ENCODE peak calls at places on chromosomes 2 and 18, in eight cellular contexts. K, A, T, I, Y, C, W and N are unnamed samples.

GRCh38 chr2:11753886-11754704 is 7.7 kb downstream of the LPIN1 start:
- DNase-seq in K (peak), A (peak), T (peak), I (no peak), Y (peak), C (peak), W (no peak), N (no peak)

GRCh38 chr2:200966770-200967169 is 3.3 kb upstream of the ORC2 start:
- DNase-seq in K (no peak), A (peak), T (no peak), I (no peak), Y (no peak), C (peak), W (no peak), N (no peak)

GRCh38 chr18:22136395-22136794 is 33.0 kb upstream of the GATA6 start:
- DNase-seq in K (no peak), A (peak), T (no peak), I (no peak), Y (no peak), C (no peak), W (no peak), N (no peak)

GRCh38 chr2:178241852-178242551 is 47.7 kb downstream of the OSBPL6 start:
- DNase-seq in K (no peak), A (peak), T (no peak), I (no peak), Y (peak), C (peak), W (no peak), N (no peak)

GRCh38 chr18:37519506-37520135 is 46.0 kb downstream of the CELF4 start:
- DNase-seq in K (no peak), A (no peak), T (no peak), I (no peak), Y (no peak), C (no peak), W (no peak), N (no peak)

GRCh38 chr18:9136315-9137141 is at the start of gene ANKRD12:
- DNase-seq in K (peak), A (peak), T (peak), I (peak), Y (peak), C (peak), W (peak), N (peak)

GRCh38 chr18:67243799-67244587 is 272.5 kb downstream of the DSEL start:
- DNase-seq in K (no peak), A (peak), T (no peak), I (no peak), Y (no peak), C (peak), W (no peak), N (no peak)

GRCh38 chr18:21739604-21740473 is 753 bp upstream of the MIB1 start:
- DNase-seq in K (no peak), A (no peak), T (no peak), I (no peak), Y (no peak), C (no peak), W (no peak), N (no peak)

GRCh38 chr18:47936975-47937374 is 6.5 kb upstream of the SMAD2 start:
- DNase-seq in K (no peak), A (no peak), T (no peak), I (no peak), Y (no peak), C (no peak), W (no peak), N (no peak)

GRCh38 chr2:69659349-69659748 is 15.8 kb upstream of the AAK1 start:
- DNase-seq in K (no peak), A (no peak), T (no peak), I (no peak), Y (no peak), C (no peak), W (no peak), N (no peak)

GRCh38 chr2:179818546-179818945 is 42.9 kb downstream of the ZNF385B start:
- DNase-seq in K (no peak), A (peak), T (no peak), I (no peak), Y (no peak), C (no peak), W (no peak), N (no peak)

GRCh38 chr2:26631401-26631800 is 9.8 kb downstream of the CIB4 start:
- DNase-seq in K (no peak), A (no peak), T (no peak), I (no peak), Y (no peak), C (no peak), W (no peak), N (no peak)

GRCh38 chr18:72452328-72452727 is 91.8 kb downstream of the CBLN2 start:
- DNase-seq in K (no peak), A (no peak), T (no peak), I (no peak), Y (no peak), C (no peak), W (no peak), N (no peak)

GRCh38 chr2:168375195-168375798 is 80.8 kb upstream of the CERS6 start:
- DNase-seq in K (no peak), A (no peak), T (no peak), I (no peak), Y (no peak), C (peak), W (no peak), N (no peak)

GRCh38 chr18:26429535-26429934 is 118.8 kb downstream of the KCTD1 start:
- DNase-seq in K (no peak), A (peak), T (no peak), I (no peak), Y (no peak), C (peak), W (no peak), N (no peak)

GRCh38 chr2:48439102-48439501 is 90.9 kb upstream of the STON1 start:
- DNase-seq in K (no peak), A (no peak), T (no peak), I (no peak), Y (no peak), C (peak), W (no peak), N (no peak)

GRCh38 chr2:20304411-20304810 is 46.2 kb downstream of the PUM2 start:
- DNase-seq in K (no peak), A (peak), T (no peak), I (no peak), Y (no peak), C (peak), W (no peak), N (no peak)

GRCh38 chr18:46289931-46290330 is 185.7 kb downstream of the HAUS1 start:
- DNase-seq in K (no peak), A (no peak), T (no peak), I (no peak), Y (no peak), C (no peak), W (no peak), N (no peak)

GRCh38 chr2:226800941-226801784 is 1.5 kb upstream of the IRS1 start:
- DNase-seq in K (peak), A (peak), T (peak), I (peak), Y (peak), C (peak), W (peak), N (no peak)

GRCh38 chr18:35782926-35783325 is 189.6 kb upstream of the RMP24 start:
- DNase-seq in K (no peak), A (no peak), T (no peak), I (no peak), Y (no peak), C (no peak), W (no peak), N (no peak)

GRCh38 chr2:23423873-23424680 is 39.1 kb downstream of the KLHL29 start:
- DNase-seq in K (no peak), A (no peak), T (no peak), I (no peak), Y (no peak), C (no peak), W (no peak), N (no peak)

GRCh38 chr18:55319517-55319905 is 268.5 kb downstream of the TCF4 start:
- DNase-seq in K (no peak), A (peak), T (no peak), I (no peak), Y (no peak), C (peak), W (no peak), N (no peak)

GRCh38 chr2:128660836-128661235 is 342.2 kb upstream of the HS6ST1 start:
- DNase-seq in K (no peak), A (no peak), T (no peak), I (no peak), Y (no peak), C (no peak), W (no peak), N (no peak)

GRCh38 chr18:40371673-40372072 is 1583.4 kb upstream of the PIK3C3 start:
- DNase-seq in K (no peak), A (peak), T (no peak), I (no peak), Y (no peak), C (peak), W (no peak), N (no peak)

GRCh38 chr2:109601693-109602250 is 12.0 kb downstream of the SEPTIN10 start:
- DNase-seq in K (no peak), A (peak), T (no peak), I (no peak), Y (no peak), C (no peak), W (no peak), N (no peak)

GRCh38 chr2:37454851-37455762 is 110.7 kb downstream of the QPCT start:
- DNase-seq in K (no peak), A (peak), T (no peak), I (no peak), Y (no peak), C (no peak), W (no peak), N (no peak)

GRCh38 chr2:162029287-162029901 is 44.6 kb downstream of the DPP4 start:
- DNase-seq in K (no peak), A (peak), T (no peak), I (no peak), Y (no peak), C (peak), W (no peak), N (no peak)

GRCh38 chr18:23068692-23069305 is 66.5 kb upstream of the CABLES1 start:
- DNase-seq in K (no peak), A (no peak), T (no peak), I (no peak), Y (no peak), C (no peak), W (no peak), N (no peak)

GRCh38 chr2:233990261-233990798 is 60.2 kb upstream of the SPP2 start:
- DNase-seq in K (no peak), A (no peak), T (peak), I (no peak), Y (no peak), C (no peak), W (no peak), N (peak)